ENCODE peak calls at places on chromosomes 16 and 17, in four cellular contexts. B, N, Q and W are unnamed samples. For H3K4me1, the result is how much of the 10 kb centered on the place peaks cover.

GRCh38 chr17:41098476-41098875 is 534 bp upstream of the KRTAP4-8 start:
- DNase-seq in B (no peak), N (no peak), Q (no peak), W (no peak)

GRCh38 chr16:6122401-6122800 is 1024.8 kb upstream of the EEF2KMT start:
- DNase-seq in B (no peak), N (no peak), Q (no peak), W (no peak)

GRCh38 chr16:21568502-21569189 is 30.7 kb upstream of the METTL9 start:
- DNase-seq in B (peak), N (no peak), Q (no peak), W (no peak)

GRCh38 chr16:54425068-54425467 is 138.5 kb upstream of the IRX3 start:
- DNase-seq in B (no peak), N (no peak), Q (no peak), W (no peak)

GRCh38 chr17:58232707-58233156 is 5.7 kb upstream of the LPO start:
- DNase-seq in B (no peak), N (peak), Q (no peak), W (no peak)

GRCh38 chr17:28807925-28808641 is 34.5 kb downstream of the FAM222B start:
- DNase-seq in B (no peak), N (no peak), Q (no peak), W (no peak)

GRCh38 chr16:74449470-74449869 is 28.2 kb upstream of the CLEC18B start:
- DNase-seq in B (peak), N (no peak), Q (no peak), W (no peak)

GRCh38 chr16:89000207-89000959 is 23.4 kb upstream of the CBFA2T3 start:
- DNase-seq in B (no peak), N (no peak), Q (no peak), W (no peak)

GRCh38 chr17:74203439-74204240 is at the start of gene RPL38:
- DNase-seq in B (peak), N (peak), Q (peak), W (peak)

DNA sequence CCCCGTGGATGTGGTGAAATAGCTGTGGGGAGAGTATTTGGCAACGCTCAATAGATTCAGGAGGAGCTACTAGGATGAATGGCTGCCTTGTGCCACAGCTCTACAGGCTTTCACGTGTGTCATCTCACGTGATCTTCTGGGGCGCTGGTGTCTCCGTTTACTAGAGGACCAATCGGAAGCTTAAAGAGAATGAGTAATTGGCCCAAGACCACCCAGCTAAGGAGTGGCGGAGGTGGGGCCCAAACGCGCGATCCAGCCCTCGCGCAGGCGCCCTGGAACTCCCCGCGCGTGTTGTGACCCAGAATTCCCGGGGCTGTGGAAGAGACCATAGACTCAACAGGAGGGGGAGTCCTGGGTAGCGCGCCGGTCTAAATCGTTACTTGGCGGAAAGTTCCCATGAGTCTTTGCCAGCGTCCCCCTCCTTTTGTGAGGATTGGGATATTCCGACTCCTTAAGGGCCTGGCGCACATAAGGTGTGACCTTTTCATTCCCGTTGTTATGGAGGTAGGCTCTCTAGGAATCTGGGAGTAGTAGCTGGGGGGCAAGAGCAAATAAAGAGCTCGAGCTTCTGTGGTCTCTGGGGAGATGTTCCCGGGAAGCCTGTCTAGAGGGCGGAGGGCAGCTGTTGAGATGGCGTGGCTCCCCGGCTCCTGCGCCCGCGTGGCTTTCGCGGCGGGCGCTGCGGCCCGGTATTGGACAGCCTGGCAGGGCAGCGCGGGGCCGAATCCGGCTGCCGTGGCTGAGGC is 23.4 kb downstream of the TRPV2 start:
- DNase-seq in B (peak), N (peak), Q (peak), W (peak)
- TF ChIP-seq EP300 in B (no peak), N (peak), Q (peak), W (no peak)

DNA sequence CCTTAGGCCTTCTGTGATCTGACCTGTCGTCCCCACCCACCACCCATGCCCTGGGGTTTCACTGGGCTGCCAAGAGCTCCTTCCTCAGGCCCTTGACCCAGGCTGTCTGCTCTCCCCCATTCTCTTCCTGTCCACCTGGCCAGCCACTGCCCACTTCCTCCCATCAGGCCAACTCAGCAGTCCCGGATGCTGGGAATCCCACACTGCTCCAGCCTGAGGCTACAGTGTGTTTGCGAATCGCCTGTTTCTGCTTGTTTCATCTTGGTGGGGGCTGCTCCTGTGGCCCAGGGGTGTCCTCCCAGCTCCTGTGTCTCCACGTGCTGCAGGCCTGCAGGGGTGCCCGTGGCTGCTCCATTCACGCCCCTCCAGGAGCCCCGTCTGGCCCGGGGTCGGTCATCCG is 839 bp upstream of the METRN start:
- DNase-seq in B (no peak), N (no peak), Q (no peak), W (no peak)
- H3K4me1 ChIP-seq in B (under half), N (under half), Q (half or more), W (under half)

GRCh38 chr17:17887752-17888304 is 51.0 kb upstream of the SREBF1 start:
- DNase-seq in B (no peak), N (no peak), Q (no peak), W (no peak)
- TF ChIP-seq EP300 in B (no peak), N (no peak), Q (no peak), W (no peak)

DNA sequence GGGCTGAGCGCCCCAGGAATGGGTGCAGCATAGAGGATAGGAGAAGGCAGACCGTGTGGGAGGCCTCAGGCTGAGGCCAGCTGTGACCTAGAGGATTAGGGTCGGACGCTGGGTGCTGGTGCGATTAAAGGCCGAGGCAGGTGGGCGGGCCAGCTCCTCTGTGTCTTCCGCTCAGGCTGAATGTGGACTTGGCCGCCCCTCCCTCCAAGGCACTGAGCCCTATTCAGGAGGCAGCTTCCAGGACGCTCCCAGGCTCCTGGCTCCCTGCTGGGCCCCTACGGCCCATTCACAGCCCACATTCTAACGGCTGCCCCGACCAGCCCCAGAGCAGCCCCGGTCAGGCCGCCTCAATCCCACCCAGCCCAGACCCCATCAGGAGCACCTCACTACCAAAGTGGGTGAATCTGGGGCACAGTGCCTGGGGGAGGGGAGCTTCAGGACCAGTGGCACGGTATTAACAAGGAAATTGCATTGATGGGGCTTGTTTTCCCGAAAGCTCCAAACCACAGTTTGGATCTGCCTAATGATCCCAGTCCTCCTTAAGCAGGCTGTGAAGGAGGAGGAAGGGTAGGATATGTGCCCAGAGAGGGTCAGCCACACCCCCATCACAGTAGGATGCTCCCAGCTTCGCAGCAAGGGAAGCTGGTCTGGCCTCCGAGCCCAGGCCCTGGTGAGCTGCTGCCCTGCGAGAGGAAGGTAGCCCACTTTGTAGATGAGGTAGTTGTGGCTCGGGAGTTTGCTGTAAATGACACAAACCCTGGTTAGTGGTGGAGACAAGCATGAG is 14.5 kb downstream of the RHBDL3 start:
- DNase-seq in B (no peak), N (no peak), Q (no peak), W (no peak)
- H3K4me1 ChIP-seq in B (under half), N (under half), Q (under half), W (under half)

GRCh38 chr17:64972611-64973010 is 53.3 kb upstream of the LRRC37A3 start:
- DNase-seq in B (no peak), N (no peak), Q (no peak), W (no peak)

GRCh38 chr17:64975318-64976087 is 56.2 kb upstream of the LRRC37A3 start:
- DNase-seq in B (peak), N (peak), Q (peak), W (peak)

GRCh38 chr17:64974750-64975317 is 55.6 kb upstream of the LRRC37A3 start:
- DNase-seq in B (no peak), N (no peak), Q (no peak), W (no peak)

GRCh38 chr17:64982139-64982802 is 63.0 kb upstream of the LRRC37A3 start:
- DNase-seq in B (no peak), N (no peak), Q (no peak), W (no peak)

GRCh38 chr17:64978138-64978537 is 58.9 kb upstream of the LRRC37A3 start:
- DNase-seq in B (no peak), N (no peak), Q (no peak), W (no peak)
- TF ChIP-seq EP300 in B (no peak), N (no peak), Q (no peak), W (no peak)

GRCh38 chr16:67446968-67447507 is 16.1 kb downstream of the HSD11B2 start:
- DNase-seq in B (no peak), N (no peak), Q (no peak), W (no peak)

GRCh38 chr16:67449328-67449727 is 18.4 kb downstream of the HSD11B2 start:
- DNase-seq in B (no peak), N (no peak), Q (no peak), W (no peak)

GRCh38 chr16:67448580-67448979 is 17.7 kb downstream of the HSD11B2 start:
- DNase-seq in B (peak), N (no peak), Q (no peak), W (no peak)

GRCh38 chr16:67445913-67446907 is 15.3 kb downstream of the HSD11B2 start:
- DNase-seq in B (peak), N (no peak), Q (peak), W (peak)

DNA sequence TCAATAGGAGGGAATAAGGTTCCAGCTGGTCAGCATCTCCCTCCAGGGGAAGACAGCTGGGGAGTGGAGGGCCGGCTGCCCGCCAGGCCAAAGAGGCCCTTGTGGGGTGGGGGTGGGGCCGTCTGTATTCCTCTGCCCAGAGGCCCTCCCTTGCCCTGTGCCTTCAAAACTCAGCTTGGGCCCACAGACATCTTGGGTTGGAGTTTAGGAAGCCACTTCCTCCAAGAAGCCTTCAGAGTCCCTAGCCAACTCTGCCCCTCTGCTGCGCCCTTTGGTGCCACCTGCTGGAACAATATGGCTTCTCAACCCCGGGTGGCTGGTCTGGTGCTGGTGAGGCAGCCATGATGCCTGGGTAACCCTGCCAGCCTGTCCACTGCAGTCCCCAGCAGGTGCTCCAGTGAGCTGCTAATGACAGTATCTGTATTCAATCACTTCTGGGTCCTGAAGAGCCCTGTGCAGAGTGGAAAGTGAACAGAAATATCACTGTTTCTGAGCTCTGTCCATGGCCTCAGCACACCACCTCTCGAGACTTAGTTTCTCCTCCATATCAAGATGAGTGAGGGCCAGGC is 16.7 kb downstream of the HSD11B2 start:
- DNase-seq in B (peak), N (peak), Q (peak), W (peak)
- H3K4me1 ChIP-seq in B (half or more), N (under half), Q (under half), W (half or more)